ENCODE peak calls at places on chromosome 15, in six cellular contexts. W, H, K, Z, N and A are unnamed samples.

GRCh38 chr15:36911322-36911944 is 188.9 kb downstream of the MEIS2 start:
- DNase-seq in K (no peak), N (no peak), H (no peak), Z (no peak), W (no peak), A (no peak)

GRCh38 chr15:71501344-71502128 is 308.8 kb upstream of the NR2E3 start:
- DNase-seq in K (no peak), Z (no peak), N (no peak), H (no peak), W (no peak), A (no peak)

GRCh38 chr15:41671656-41672636 is 11.7 kb downstream of the MGA start:
- DNase-seq in K (no peak), N (no peak), Z (no peak), H (no peak), W (no peak), A (no peak)

GRCh38 chr15:63075072-63075995 is 32.8 kb downstream of the TPM1 start:
- DNase-seq in H (no peak), W (no peak), N (no peak), K (no peak), Z (no peak), A (no peak)

GRCh38 chr15:68789921-68790575 is 30.6 kb downstream of the ANP32A start:
- DNase-seq in Z (no peak), N (no peak), W (no peak), H (no peak), K (no peak), A (no peak)

GRCh38 chr15:67186226-67186649 is 68.2 kb downstream of the AAGAB start:
- DNase-seq in Z (peak), N (no peak), W (no peak), H (no peak), K (no peak), A (peak)

GRCh38 chr15:99126195-99126594 is 21.3 kb downstream of the SYNM start:
- DNase-seq in Z (no peak), W (no peak), H (no peak), N (no peak), K (no peak), A (no peak)

GRCh38 chr15:95910643-95911212 is 419.8 kb upstream of the NR2F2 start:
- DNase-seq in W (peak), N (no peak), H (no peak), K (no peak), Z (no peak), A (no peak)

GRCh38 chr15:63274427-63274826 is 3.0 kb upstream of the APH1B start:
- DNase-seq in W (no peak), H (no peak), N (no peak), Z (no peak), K (no peak), A (no peak)

GRCh38 chr15:100725121-100726069 is 123.0 kb downstream of the ASB7 start:
- DNase-seq in Z (no peak), W (no peak), K (no peak), H (no peak), N (no peak), A (peak)

GRCh38 chr15:88920186-88920891 is 7.2 kb upstream of the MFGE8 start:
- DNase-seq in W (no peak), K (no peak), N (no peak), H (no peak), Z (no peak), A (no peak)

GRCh38 chr15:61831505-61831921 is 228.7 kb downstream of the VPS13C start:
- DNase-seq in K (no peak), W (no peak), H (no peak), Z (no peak), N (no peak), A (peak)

GRCh38 chr15:55526559-55527036 is 18.6 kb upstream of the DNAAF4 start:
- DNase-seq in H (no peak), N (peak), W (no peak), Z (no peak), K (no peak), A (peak)

GRCh38 chr15:91456251-91456718 is 356.2 kb downstream of the SV2B start:
- DNase-seq in H (no peak), N (no peak), W (no peak), K (no peak), Z (no peak), A (no peak)

GRCh38 chr15:101459579-101460300 is 29.8 kb downstream of the PCSK6 start:
- DNase-seq in W (no peak), Z (no peak), K (no peak), H (no peak), N (no peak), A (no peak)

GRCh38 chr15:60363024-60363674 is 34.6 kb downstream of the ANXA2 start:
- DNase-seq in N (no peak), H (no peak), K (no peak), W (no peak), Z (no peak), A (no peak)

GRCh38 chr15:24761704-24762302 is 86.2 kb downstream of the NPAP1 start:
- DNase-seq in Z (no peak), W (no peak), K (no peak), H (no peak), N (no peak), A (no peak)

GRCh38 chr15:91956026-91956723 is 102.7 kb downstream of the SLCO3A1 start:
- DNase-seq in W (no peak), K (no peak), N (no peak), H (no peak), Z (no peak), A (no peak)

GRCh38 chr15:76566276-76566675 is 229.7 kb downstream of the ISL2 start:
- DNase-seq in Z (no peak), H (no peak), K (no peak), N (no peak), W (no peak), A (no peak)

GRCh38 chr15:50259276-50259675 is 6.2 kb downstream of the HDC start:
- DNase-seq in N (no peak), Z (no peak), W (no peak), K (no peak), H (no peak), A (no peak)

GRCh38 chr15:57509121-57509520 is 82.6 kb upstream of the MYZAP start:
- DNase-seq in Z (no peak), H (no peak), N (no peak), K (no peak), W (no peak), A (no peak)

GRCh38 chr15:48785195-48785594 is 25.7 kb downstream of the CEP152 start:
- DNase-seq in N (no peak), K (no peak), Z (peak), H (no peak), W (no peak), A (no peak)

DNA sequence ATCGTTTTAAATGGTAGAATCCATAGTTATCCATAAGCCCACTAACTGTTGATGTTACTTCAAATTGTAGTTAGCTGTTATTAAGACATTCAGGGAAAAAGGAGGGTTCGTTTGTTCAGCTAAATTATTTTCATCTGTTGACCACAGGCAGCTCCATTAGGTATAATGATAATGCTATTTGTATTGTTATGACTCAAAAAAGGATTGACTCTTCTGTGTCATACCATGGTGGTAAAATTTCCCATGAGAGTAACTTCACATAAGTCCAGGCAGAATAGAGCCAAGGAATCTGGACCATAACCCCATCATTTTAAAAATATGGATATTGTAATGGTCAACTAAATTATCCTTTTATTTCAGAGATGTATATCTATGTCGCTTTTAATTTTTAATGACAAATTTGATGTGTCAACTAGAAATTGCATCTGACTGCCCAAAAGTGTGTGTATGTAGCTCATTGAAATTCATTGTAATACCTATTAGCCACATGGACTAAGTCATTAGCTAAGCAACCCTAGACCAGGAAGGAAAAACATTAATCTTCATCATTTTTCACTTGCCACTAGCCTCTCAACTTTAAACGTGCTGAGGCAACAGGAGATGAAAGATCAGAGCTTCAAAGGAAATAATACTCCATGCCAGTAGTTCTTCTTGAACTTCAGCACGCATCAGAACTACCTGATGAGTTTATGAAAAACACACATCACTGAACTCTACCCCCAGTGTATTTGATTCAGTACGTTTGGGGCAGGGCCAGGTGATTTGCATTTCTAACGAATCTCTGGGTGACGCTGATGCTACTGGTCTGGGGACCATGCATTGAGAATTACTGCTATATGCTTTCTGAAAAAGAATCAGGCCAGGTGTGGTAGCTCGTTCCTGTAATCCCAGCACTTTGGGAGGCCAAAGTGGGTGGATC is 537.7 kb downstream of the UNC13C start:
- DNase-seq in H (no peak), Z (no peak), W (no peak), N (no peak), K (no peak), A (no peak)
- TF ChIP-seq EP300 in H (no peak), Z (no peak), W (no peak), N (no peak), K (no peak), A (no peak)

GRCh38 chr15:52563499-52564060 is 5.2 kb downstream of the ARPP19 start:
- DNase-seq in Z (no peak), N (no peak), H (no peak), W (no peak), K (no peak), A (no peak)

GRCh38 chr15:52568569-52569243 is at the start of gene ARPP19:
- DNase-seq in W (peak), H (peak), K (peak), Z (peak), N (peak), A (peak)

GRCh38 chr15:52566889-52567288 is 1.9 kb downstream of the ARPP19 start:
- DNase-seq in Z (no peak), K (no peak), N (no peak), H (no peak), W (no peak), A (no peak)

GRCh38 chr15:52567886-52568568 is 803 bp downstream of the ARPP19 start:
- DNase-seq in K (peak), W (no peak), N (peak), Z (no peak), H (peak), A (no peak)

GRCh38 chr15:52569244-52569585 is 385 bp upstream of the ARPP19 start:
- DNase-seq in K (no peak), Z (no peak), H (no peak), W (no peak), N (no peak), A (no peak)
- H3K4me3 ChIP-seq in K (peak), Z (peak), H (peak), W (peak), N (peak), A (peak)

DNA sequence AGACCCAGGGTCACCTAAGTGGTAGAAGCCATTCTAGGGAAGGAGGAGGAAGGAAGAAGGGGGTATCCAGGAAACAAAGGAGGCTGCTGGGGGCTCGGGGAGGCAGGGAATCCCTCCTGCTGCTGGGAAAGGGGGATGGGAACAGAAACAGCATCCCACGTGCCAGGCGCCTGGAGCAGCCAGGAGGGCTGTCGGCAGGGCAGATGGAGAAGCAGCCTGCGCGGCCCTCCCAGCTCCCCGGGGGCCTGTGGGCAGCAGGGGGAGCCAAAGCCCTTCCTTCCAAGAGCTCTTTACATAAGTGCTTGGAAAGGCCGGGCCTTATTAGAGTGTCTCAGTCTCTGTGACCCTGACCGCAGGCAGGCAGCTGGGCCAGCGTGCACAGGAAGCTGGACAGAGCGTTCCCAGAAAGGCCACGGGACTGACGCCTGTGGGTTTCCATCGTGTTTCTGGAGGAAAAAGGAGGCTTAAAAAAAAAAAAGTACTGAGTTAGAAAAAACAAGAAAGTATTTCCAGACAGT is 24.8 kb downstream of the LOXL1 start:
- DNase-seq in H (peak), N (peak), K (peak), W (peak), Z (peak), A (peak)
- TF ChIP-seq EP300 in H (no peak), N (no peak), K (no peak), W (no peak), Z (peak), A (no peak)

GRCh38 chr15:84740691-84741090 is 7.7 kb upstream of the ZNF592 start:
- DNase-seq in H (no peak), K (no peak), N (no peak), Z (no peak), W (no peak), A (no peak)

GRCh38 chr15:84737005-84737404 is 11.4 kb upstream of the ZNF592 start:
- DNase-seq in H (no peak), W (no peak), N (no peak), Z (no peak), K (no peak), A (no peak)

GRCh38 chr15:84731774-84732173 is 15.8 kb upstream of the SEC11A start:
- DNase-seq in H (no peak), Z (no peak), W (no peak), N (no peak), K (no peak), A (no peak)

GRCh38 chr15:84736375-84736774 is 12.0 kb upstream of the ZNF592 start:
- DNase-seq in N (no peak), Z (no peak), H (peak), K (no peak), W (no peak), A (no peak)

DNA sequence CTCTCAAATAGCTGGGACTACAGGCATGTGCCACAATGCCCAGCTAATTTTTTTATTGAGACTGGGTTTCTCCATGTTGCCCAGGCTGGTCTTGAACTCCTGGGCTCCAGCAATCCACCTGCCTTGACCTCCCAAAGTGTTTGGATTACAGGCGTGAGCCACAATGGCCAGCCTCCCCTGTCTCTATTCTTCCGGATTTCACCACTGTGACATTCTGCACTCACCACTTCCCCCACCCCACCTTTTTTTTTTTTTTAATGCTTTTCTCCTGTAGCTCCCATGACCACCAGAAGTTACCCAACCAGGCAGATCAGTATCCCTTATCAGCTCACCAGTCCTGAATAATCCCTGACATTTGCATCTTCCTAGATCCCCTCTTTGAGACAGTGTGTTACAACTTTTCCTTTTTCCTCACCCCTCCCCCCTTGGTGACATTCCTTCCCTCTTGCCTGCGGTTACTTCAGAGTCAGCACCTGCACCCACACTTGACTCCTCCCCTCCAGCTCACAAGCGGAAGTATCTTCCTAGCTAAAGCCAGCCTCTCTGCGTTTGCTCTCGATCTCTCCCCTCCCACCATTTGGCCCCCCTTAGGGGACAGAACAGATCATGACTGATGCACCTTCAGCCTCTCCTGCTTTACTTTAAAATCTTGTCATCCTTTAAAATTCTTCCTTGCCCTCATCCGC is 13.5 kb upstream of the ZNF592 start:
- DNase-seq in K (peak), N (peak), W (peak), H (peak), Z (no peak), A (peak)
- H3K4me3 ChIP-seq in K (no peak), N (peak), W (peak), H (no peak), Z (no peak), A (peak)

GRCh38 chr15:70437882-70438331 is 325.5 kb downstream of the UACA start:
- DNase-seq in Z (no peak), H (no peak), K (no peak), W (no peak), N (no peak), A (no peak)

GRCh38 chr15:70438776-70439175 is 324.6 kb downstream of the UACA start:
- DNase-seq in Z (no peak), N (no peak), H (no peak), W (no peak), K (no peak), A (no peak)

GRCh38 chr15:70439880-70440279 is 323.5 kb downstream of the UACA start:
- DNase-seq in K (no peak), N (no peak), W (no peak), H (no peak), Z (no peak), A (no peak)

GRCh38 chr15:70440416-70441138 is 322.8 kb downstream of the UACA start:
- DNase-seq in N (no peak), Z (no peak), H (no peak), K (no peak), W (no peak), A (no peak)

DNA sequence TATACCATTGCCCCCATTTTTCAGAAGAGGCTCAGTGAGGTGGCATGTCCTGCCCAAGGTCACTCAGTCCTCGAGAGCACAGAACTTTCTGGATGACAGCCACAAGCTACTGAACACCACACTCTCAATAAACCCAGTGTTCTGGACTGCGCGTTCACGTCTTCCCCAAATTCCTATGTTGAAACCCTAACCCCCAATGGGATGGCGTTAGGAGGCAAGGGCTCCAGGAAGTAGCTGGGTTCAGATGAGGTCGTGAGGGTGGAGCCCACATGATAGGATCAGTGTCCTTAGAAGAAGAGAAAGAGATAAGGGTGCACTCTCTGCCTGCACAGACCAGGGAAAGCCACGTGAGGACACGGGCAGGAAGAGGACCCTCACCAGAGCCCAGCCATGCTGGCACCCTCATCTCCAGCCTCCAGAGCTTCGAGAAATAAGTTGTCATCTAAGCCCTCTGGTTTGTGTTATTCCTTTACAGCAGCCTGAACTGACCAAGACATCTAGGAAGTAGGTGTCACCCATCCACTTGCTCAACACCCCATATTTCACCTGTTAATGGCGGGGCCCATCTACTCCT is 324.0 kb downstream of the UACA start:
- DNase-seq in K (no peak), N (no peak), W (no peak), H (no peak), Z (no peak), A (no peak)
- TF ChIP-seq EP300 in K (no peak), N (no peak), W (no peak), H (no peak), Z (no peak), A (no peak)